ENCODE peak calls at places on chromosome 17, in seven cellular contexts. T is body of pancreas; Q is heart right ventricle; I is fibroblast of lung; Y is effector memory CD4-positive, alpha-beta T cell; G is mesendoderm; O is uterus. A is an unnamed sample.

GRCh38 chr17:12637015-12637414 is 28.7 kb upstream of the MYOCD start:
- DNase-seq in T (no peak), Q (no peak), I (peak; percentile 97), Y (no peak), G (peak; percentile 88), O (no peak), A (no peak)

GRCh38 chr17:62895650-62896301 is 70.3 kb upstream of the TANC2 start:
- DNase-seq in T (no peak), Q (no peak), I (no peak), Y (no peak), G (peak; percentile 23), O (no peak), A (no peak)

GRCh38 chr17:21382560-21383495 is 6.7 kb downstream of the KCNJ12 start:
- DNase-seq in T (no peak), Q (no peak), I (no peak), Y (no peak), G (no peak), O (no peak), A (no peak)

GRCh38 chr17:43814026-43814425 is 18.9 kb downstream of the MPP3 start:
- DNase-seq in T (peak; percentile 9), Q (no peak), I (no peak), Y (no peak), G (peak; percentile 44), O (no peak), A (peak; percentile 42)

GRCh38 chr17:81514735-81515529 is 2.3 kb upstream of the ACTG1 start:
- DNase-seq in T (peak; percentile 79), Q (peak; percentile 81), I (peak; percentile 85), Y (peak; percentile 65), G (peak; percentile 88), O (peak; percentile 89), A (peak; percentile 95)

GRCh38 chr17:41678411-41678906 is 10.2 kb upstream of the EIF1 start:
- DNase-seq in T (no peak), Q (no peak), I (no peak), Y (no peak), G (no peak), O (no peak), A (peak; percentile 41)

GRCh38 chr17:79658811-79659207 is 48.0 kb upstream of the RBFOX3 start:
- DNase-seq in T (peak; percentile 28), Q (no peak), I (peak; percentile 6), Y (no peak), G (peak; percentile 70), O (peak; percentile 64), A (peak; percentile 88)

GRCh38 chr17:57869599-57870282 is 19.9 kb upstream of the MRPS23 start:
- DNase-seq in T (no peak), Q (peak; percentile 6), I (peak; percentile 94), Y (no peak), G (no peak), O (no peak), A (no peak)

GRCh38 chr17:62933986-62934385 is 32.0 kb upstream of the TANC2 start:
- DNase-seq in T (peak; percentile 11), Q (no peak), I (no peak), Y (no peak), G (no peak), O (no peak), A (no peak)

GRCh38 chr17:61364463-61364846 is 35.2 kb upstream of the TBX2 start:
- DNase-seq in T (no peak), Q (no peak), I (no peak), Y (no peak), G (no peak), O (no peak), A (no peak)

GRCh38 chr17:2799653-2800052 is 3.4 kb downstream of the RAP1GAP2 start:
- DNase-seq in T (no peak), Q (peak; percentile 38), I (no peak), Y (no peak), G (no peak), O (no peak), A (no peak)

GRCh38 chr17:42354956-42355843 is 33.0 kb downstream of the STAT3 start:
- DNase-seq in T (no peak), Q (no peak), I (peak; percentile 47), Y (no peak), G (no peak), O (no peak), A (no peak)

GRCh38 chr17:58822148-58823050 is 66.7 kb downstream of the PPM1E start:
- DNase-seq in T (no peak), Q (no peak), I (peak; percentile 5), Y (no peak), G (no peak), O (no peak), A (no peak)

GRCh38 chr17:78396436-78397335 is 18.2 kb downstream of the PGS1 start:
- DNase-seq in T (peak; percentile 90), Q (peak; percentile 51), I (no peak), Y (no peak), G (no peak), O (no peak), A (no peak)

GRCh38 chr17:58343131-58343530 is 8.9 kb downstream of the SUPT4H1 start:
- DNase-seq in T (no peak), Q (no peak), I (no peak), Y (no peak), G (no peak), O (no peak), A (no peak)

GRCh38 chr17:17042851-17043667 is 802 bp downstream of the MPRIP start:
- DNase-seq in T (no peak), Q (no peak), I (peak; percentile 51), Y (no peak), G (peak; percentile 39), O (no peak), A (no peak)

GRCh38 chr17:65401581-65401980 is 159.9 kb downstream of the AXIN2 start:
- DNase-seq in T (no peak), Q (no peak), I (no peak), Y (no peak), G (no peak), O (no peak), A (no peak)

GRCh38 chr17:4938670-4939553 is 934 bp downstream of the SLC25A11 start:
- DNase-seq in T (no peak), Q (no peak), I (no peak), Y (no peak), G (no peak), O (no peak), A (no peak)

GRCh38 chr17:4940625-4941021 is 555 bp downstream of the RNF167 start:
- DNase-seq in T (no peak), Q (peak; percentile 33), I (no peak), Y (peak; percentile 29), G (no peak), O (no peak), A (no peak)

GRCh38 chr17:4941027-4941610 is 1.1 kb downstream of the RNF167 start:
- DNase-seq in T (no peak), Q (no peak), I (no peak), Y (no peak), G (no peak), O (no peak), A (no peak)

GRCh38 chr17:4939554-4939803 is 367 bp downstream of the SLC25A11 start:
- DNase-seq in T (no peak), Q (no peak), I (no peak), Y (no peak), G (no peak), O (no peak), A (peak; percentile 81)

DNA sequence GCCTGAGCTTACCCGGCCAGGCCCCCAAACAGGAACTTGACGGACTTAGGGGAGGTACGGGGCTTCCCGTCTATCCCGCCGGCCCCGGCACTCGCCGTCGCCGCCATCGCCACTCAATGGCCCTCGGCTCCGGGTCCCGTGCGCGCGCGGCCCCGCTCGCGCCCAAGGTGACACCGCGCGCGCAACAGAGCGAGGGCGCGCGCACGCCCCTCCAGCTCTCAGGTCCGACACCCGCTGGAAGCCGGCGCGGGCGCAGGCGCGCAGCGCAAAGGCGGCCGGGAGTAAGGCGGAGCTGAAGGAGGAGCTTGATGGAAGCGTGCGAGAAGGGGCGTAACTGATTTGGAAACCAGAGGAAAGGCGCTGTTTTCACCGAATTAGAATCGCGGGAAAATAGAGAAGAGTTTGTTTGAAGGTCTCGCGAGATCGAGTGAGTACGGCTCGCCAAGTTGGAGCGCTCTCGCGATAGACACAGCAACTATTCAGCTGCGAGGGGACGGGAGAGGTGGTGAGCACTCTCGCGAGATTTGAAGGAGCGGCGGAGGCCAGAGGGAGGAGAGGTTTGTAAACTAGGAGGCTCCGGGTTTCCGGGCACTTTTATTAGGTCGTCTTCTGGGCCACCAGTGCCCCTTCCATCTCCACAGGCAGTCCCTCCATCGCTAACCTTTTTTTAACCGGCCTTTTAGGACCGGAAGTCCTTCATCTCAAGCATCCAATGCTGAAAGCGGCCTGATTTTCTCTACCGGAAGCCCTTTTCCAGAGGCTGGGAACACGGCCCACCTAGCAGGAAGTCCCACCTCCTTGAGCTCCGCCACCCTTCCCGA is at the start of the genes RNF167 and SLC25A11:
- DNase-seq in T (peak; percentile 96), Q (peak; percentile 92), I (peak; percentile 100), Y (peak; percentile 94), G (peak; percentile 100), O (peak; percentile 98), A (peak; percentile 99)
- H3K4me3 ChIP-seq in T (peak within 1 kb of the TSS; percentile 78), Q (peak within 1 kb of the TSS; percentile 94), I (peak within 1 kb of the TSS; percentile 93), Y (peak within 1 kb of the TSS; percentile 94), G (peak within 1 kb of the TSS; percentile 95), O (peak within 1 kb of the TSS; percentile 92), A (peak within 1 kb of the TSS; percentile 75)

DNA sequence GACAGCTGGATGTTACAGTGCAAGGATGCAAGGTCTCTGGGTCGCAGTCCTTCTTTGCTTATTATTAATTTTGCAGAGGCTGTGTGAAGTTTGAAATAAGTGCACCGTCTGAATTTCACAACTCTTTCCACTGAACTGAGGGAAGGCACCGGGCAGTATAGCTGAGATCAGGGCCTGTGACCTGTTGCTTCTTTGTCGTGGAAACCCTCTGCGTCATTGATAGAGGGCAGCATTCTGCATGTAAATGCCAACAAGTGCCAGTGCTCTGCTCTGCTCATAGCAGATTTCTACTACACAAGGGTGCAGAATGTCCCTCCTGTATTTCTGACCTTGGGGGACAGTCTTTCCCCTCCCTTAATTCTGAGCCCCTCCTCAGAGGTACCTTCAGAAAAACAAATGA is 26.0 kb downstream of the CD300LF start:
- DNase-seq in T (no peak), Q (no peak), I (no peak), Y (no peak), G (no peak), O (no peak), A (no peak)
- H3K4me1 ChIP-seq in T (no peaks in the 10 kb centered on the region), Q (no peaks in the 10 kb centered on the region), I (no peaks in the 10 kb centered on the region), Y (no peaks in the 10 kb centered on the region), G (no peaks in the 10 kb centered on the region), O (no peaks in the 10 kb centered on the region), A (no peaks in the 10 kb centered on the region)

DNA sequence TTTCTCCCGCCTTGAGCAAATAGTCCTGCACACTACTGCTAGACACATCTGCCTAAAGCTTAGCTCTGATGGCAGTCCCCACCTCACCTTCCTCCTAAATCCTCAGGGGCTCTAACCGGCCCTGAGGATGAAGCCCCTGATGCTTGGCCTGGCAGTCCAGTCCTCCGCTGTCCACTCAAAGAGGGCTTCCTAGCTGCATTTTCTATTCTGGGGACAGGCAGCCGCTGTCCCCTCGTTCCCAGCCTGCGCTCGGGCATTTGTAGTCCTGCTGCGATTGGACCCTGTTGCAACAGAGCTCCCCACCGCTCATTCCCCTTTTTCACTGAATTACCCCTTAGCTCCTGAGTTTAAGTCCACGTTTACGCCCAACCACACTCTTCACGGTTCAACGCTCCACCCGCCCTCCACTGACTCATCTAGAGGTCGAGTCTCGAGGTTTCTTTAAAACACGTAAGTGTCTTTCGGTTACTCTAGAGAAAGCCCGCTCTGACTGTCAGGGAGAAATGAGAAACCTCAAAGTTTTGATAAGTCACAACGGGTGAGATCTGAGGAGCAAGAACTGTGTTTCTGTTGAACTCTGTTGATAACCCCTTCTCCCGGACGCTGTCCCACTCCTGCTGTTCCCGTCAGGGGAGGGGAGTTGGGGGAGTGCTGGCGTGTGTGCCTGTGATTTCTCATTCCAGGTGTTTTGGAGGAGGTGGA is 4.5 kb downstream of the CCR7 start:
- DNase-seq in T (no peak), Q (no peak), I (peak; percentile 76), Y (peak; percentile 70), G (no peak), O (no peak), A (no peak)
- H3K4me3 ChIP-seq in T (no peak overlapping the region), Q (peak overlapping the region; percentile 12), I (peak overlapping the region; percentile 5), Y (peak overlapping the region; percentile 87), G (no peak overlapping the region), O (no peak overlapping the region), A (no peak overlapping the region)

GRCh38 chr17:5585814-5586558 is 1.7 kb upstream of the NLRP1 start:
- DNase-seq in T (no peak), Q (no peak), I (peak; percentile 26), Y (no peak), G (peak; percentile 14), O (no peak), A (no peak)
- H3K4me1 ChIP-seq in T (no peaks in the 10 kb centered on the region), Q (peaks cover 10% of the 10 kb centered on the region), I (peaks cover 16% of the 10 kb centered on the region), Y (peaks cover 55% of the 10 kb centered on the region), G (no peaks in the 10 kb centered on the region), O (no peaks in the 10 kb centered on the region), A (no peaks in the 10 kb centered on the region)

A was measured in sigmoid colon.